ENCODE peak calls at places on chromosomes 3 and 15, in six cellular contexts. Y, T, O, G, I and J are unnamed samples.

GRCh38 chr15:100002091-100002620 is 268.9 kb upstream of the LYSMD4 start:
- DNase-seq in Y (no peak), T (no peak), O (no peak), G (no peak), I (no peak), J (no peak)

GRCh38 chr15:45106002-45106790 is 7.8 kb downstream of the DUOX2 start:
- DNase-seq in Y (no peak), T (no peak), O (no peak), G (no peak), I (no peak), J (no peak)

GRCh38 chr3:45604066-45604465 is 9.5 kb downstream of the LIMD1 start:
- DNase-seq in Y (no peak), T (no peak), O (no peak), G (no peak), I (no peak), J (no peak)

GRCh38 chr3:70571696-70572095 is 259.3 kb upstream of the MDFIC2 start:
- DNase-seq in Y (no peak), T (no peak), O (no peak), G (no peak), I (no peak), J (no peak)

GRCh38 chr3:12707425-12707824 is 43.5 kb upstream of the RAF1 start:
- DNase-seq in Y (no peak), T (peak), O (no peak), G (no peak), I (no peak), J (no peak)

GRCh38 chr15:60137711-60138396 is 133.7 kb downstream of the FOXB1 start:
- DNase-seq in Y (no peak), T (peak), O (no peak), G (no peak), I (no peak), J (no peak)

GRCh38 chr15:47609693-47610092 is 107.6 kb upstream of the SEMA6D start:
- DNase-seq in Y (peak), T (no peak), O (no peak), G (no peak), I (no peak), J (no peak)

GRCh38 chr3:175075269-175075668 is 216.1 kb downstream of the NAALADL2 start:
- DNase-seq in Y (no peak), T (no peak), O (no peak), G (no peak), I (no peak), J (no peak)

GRCh38 chr3:122078235-122078935 is 23.2 kb downstream of the CD86 start:
- DNase-seq in Y (no peak), T (no peak), O (no peak), G (no peak), I (no peak), J (no peak)

GRCh38 chr15:68507447-68507846 is 71.3 kb upstream of the CORO2B start:
- DNase-seq in Y (no peak), T (no peak), O (no peak), G (no peak), I (no peak), J (no peak)

GRCh38 chr3:155078959-155079794 is 942 bp upstream of the MME start:
- DNase-seq in Y (peak), T (peak), O (peak), G (no peak), I (peak), J (no peak)

GRCh38 chr3:45911496-45912226 is 25.3 kb downstream of the CCR9 start:
- DNase-seq in Y (no peak), T (no peak), O (peak), G (no peak), I (no peak), J (no peak)

GRCh38 chr15:66873856-66874255 is 171.8 kb downstream of the SMAD6 start:
- DNase-seq in Y (no peak), T (no peak), O (no peak), G (no peak), I (no peak), J (no peak)

GRCh38 chr3:51675201-51675611 is 4.2 kb downstream of the TEX264 start:
- DNase-seq in Y (no peak), T (peak), O (no peak), G (no peak), I (no peak), J (no peak)

GRCh38 chr3:97662264-97662663 is 102.3 kb upstream of the ARL6 start:
- DNase-seq in Y (no peak), T (no peak), O (no peak), G (no peak), I (no peak), J (no peak)

GRCh38 chr3:162292409-162292808 is 795.8 kb downstream of the OTOL1 start:
- DNase-seq in Y (no peak), T (no peak), O (no peak), G (no peak), I (no peak), J (no peak)

GRCh38 chr3:45179163-45179562 is 33.0 kb upstream of the CDCP1 start:
- DNase-seq in Y (no peak), T (no peak), O (no peak), G (no peak), I (no peak), J (no peak)

GRCh38 chr3:80079886-80080285 is 312.1 kb upstream of the ROBO1 start:
- DNase-seq in Y (no peak), T (no peak), O (no peak), G (no peak), I (no peak), J (no peak)

GRCh38 chr3:64000446-64001055 is 22.7 kb downstream of the PSMD6 start:
- DNase-seq in Y (no peak), T (no peak), O (no peak), G (no peak), I (no peak), J (no peak)

GRCh38 chr3:171393032-171393744 is 67.0 kb downstream of the TNIK start:
- DNase-seq in Y (no peak), T (peak), O (no peak), G (peak), I (no peak), J (no peak)

GRCh38 chr15:25066708-25067107 is 111.9 kb downstream of the SNRPN start:
- DNase-seq in Y (no peak), T (no peak), O (no peak), G (no peak), I (no peak), J (no peak)

GRCh38 chr3:15064299-15064834 is 748 bp downstream of the MRPS25 start:
- DNase-seq in Y (peak), T (peak), O (peak), G (no peak), I (peak), J (no peak)

GRCh38 chr3:161310649-161311423 is 60.5 kb downstream of the SPTSSB start:
- DNase-seq in Y (no peak), T (no peak), O (peak), G (no peak), I (peak), J (peak)

GRCh38 chr3:30518201-30518864 is 88.1 kb upstream of the TGFBR2 start:
- DNase-seq in Y (no peak), T (peak), O (peak), G (no peak), I (no peak), J (no peak)

GRCh38 chr3:126184465-126185000 is 4.1 kb upstream of the ALDH1L1 start:
- DNase-seq in Y (no peak), T (no peak), O (no peak), G (no peak), I (no peak), J (no peak)

GRCh38 chr3:126181398-126181725 is 976 bp upstream of the ALDH1L1 start:
- DNase-seq in Y (no peak), T (no peak), O (no peak), G (no peak), I (no peak), J (no peak)

GRCh38 chr3:126180477-126181397 is at the start of gene ALDH1L1:
- DNase-seq in Y (peak), T (peak), O (no peak), G (peak), I (no peak), J (no peak)

GRCh38 chr3:126179825-126180476 is 435 bp downstream of the ALDH1L1 start:
- DNase-seq in Y (peak), T (peak), O (no peak), G (peak), I (no peak), J (no peak)
- H3K4me3 ChIP-seq in Y (peak), T (peak), O (no peak), G (peak), I (no peak), J (no peak)

GRCh38 chr3:127367593-127367992 is 79.7 kb upstream of the PRR20G start:
- DNase-seq in Y (no peak), T (no peak), O (no peak), G (no peak), I (no peak), J (no peak)
- H3K4me3 ChIP-seq in Y (no peak), T (no peak), O (no peak), G (no peak), I (no peak), J (no peak)

GRCh38 chr15:88342666-88343065 is 86.1 kb upstream of the NTRK3 start:
- DNase-seq in Y (no peak), T (no peak), O (no peak), G (no peak), I (no peak), J (no peak)
- H3K4me3 ChIP-seq in Y (no peak), T (no peak), O (no peak), G (no peak), I (no peak), J (no peak)

DNA sequence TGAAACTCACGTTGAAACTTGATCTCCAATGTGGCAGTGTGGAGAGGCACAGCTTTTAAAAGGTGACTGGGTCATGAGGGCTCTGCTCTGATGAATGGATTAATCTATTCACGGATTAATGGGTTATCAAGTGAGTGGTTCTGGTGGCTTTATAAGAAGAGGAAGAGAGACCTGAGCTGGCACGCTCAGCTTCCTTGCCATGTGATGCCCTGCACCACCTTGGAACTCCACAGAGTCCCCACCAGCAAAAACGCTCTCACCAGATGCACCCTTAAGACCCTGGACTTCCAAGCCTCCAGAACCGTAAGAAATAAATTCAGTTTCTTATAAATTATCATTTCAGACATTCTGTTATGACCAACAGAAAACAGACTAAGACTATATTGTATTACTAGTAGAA is 2.6 kb downstream of the PPP1R2 start:
- DNase-seq in Y (no peak), T (no peak), O (no peak), G (no peak), I (no peak), J (no peak)
- H3K4me3 ChIP-seq in Y (no peak), T (no peak), O (no peak), G (peak), I (peak), J (no peak)

GRCh38 chr3:32239638-32240550 is 1.4 kb downstream of the CMTM8 start:
- DNase-seq in Y (peak), T (peak), O (peak), G (peak), I (no peak), J (peak)
- H3K4me3 ChIP-seq in Y (peak), T (peak), O (peak), G (peak), I (no peak), J (peak)